ENCODE peak calls at places on chromosome 11, in nine cellular contexts. C is AG04450; L is naive thymus-derived CD4-positive, alpha-beta T cell; G is ovary; E is BJ; H is neuronal stem cell; D is fibroblast of villous mesenchyme; V is NT2/D1; T is left ventricle myocardium inferior. K is an unnamed sample.

GRCh38 chr11:97860237-97860636 is 1160.5 kb upstream of the CNTN5 start:
- DNase-seq in C (no peak), G (no peak), L (no peak), D (peak), H (no peak), T (no peak), V (no peak), E (no peak), K (no peak)

GRCh38 chr11:44716256-44716655 is 10.5 kb upstream of the TSPAN18 start:
- DNase-seq in G (no peak), T (no peak), H (no peak), L (no peak), E (no peak), C (no peak), D (no peak), V (no peak), K (no peak)

GRCh38 chr11:10298342-10298741 is 4.3 kb upstream of the SBF2 start:
- DNase-seq in E (no peak), L (no peak), D (peak), V (no peak), C (peak), H (no peak), G (no peak), T (no peak), K (peak)

GRCh38 chr11:118437736-118438125 is 1.4 kb downstream of the KMT2A start:
- DNase-seq in C (no peak), V (no peak), T (peak), E (no peak), G (peak), L (peak), D (peak), H (peak), K (peak)

GRCh38 chr11:71279916-71280645 is 27.7 kb upstream of the SHANK2 start:
- DNase-seq in C (no peak), L (no peak), D (no peak), H (no peak), V (no peak), E (no peak), T (no peak), G (no peak), K (no peak)

GRCh38 chr11:60251485-60252207 is 8.7 kb upstream of the MS4A4E start:
- DNase-seq in G (no peak), D (peak), V (peak), L (no peak), E (no peak), C (no peak), H (peak), T (no peak), K (peak)

GRCh38 chr11:32053151-32053550 is 37.7 kb upstream of the RCN1 start:
- DNase-seq in G (no peak), D (no peak), T (no peak), V (no peak), C (no peak), L (no peak), H (no peak), E (no peak), K (no peak)

GRCh38 chr11:102026975-102027374 is 20.3 kb upstream of the CFAP300 start:
- DNase-seq in T (no peak), E (no peak), V (no peak), L (no peak), G (no peak), D (peak), C (no peak), H (no peak), K (no peak)

GRCh38 chr11:2347449-2347848 is 29.7 kb upstream of the CD81 start:
- DNase-seq in C (no peak), H (no peak), G (no peak), V (no peak), L (no peak), E (no peak), T (no peak), D (no peak), K (no peak)

GRCh38 chr11:68655806-68656205 is 28.5 kb upstream of the GAL start:
- DNase-seq in V (no peak), D (no peak), T (no peak), G (no peak), C (no peak), E (no peak), L (no peak), H (no peak), K (no peak)

GRCh38 chr11:36311926-36312592 is 16.0 kb downstream of the PRR5L start:
- DNase-seq in E (no peak), L (no peak), T (no peak), D (no peak), V (no peak), H (no peak), C (no peak), G (no peak), K (no peak)

GRCh38 chr11:46435679-46436078 is 44.1 kb upstream of the CHRM4 start:
- DNase-seq in E (no peak), L (no peak), C (no peak), V (no peak), D (no peak), H (no peak), T (no peak), G (no peak), K (no peak)

GRCh38 chr11:27367881-27368280 is 4.9 kb upstream of the CCDC34 start:
- DNase-seq in H (no peak), G (no peak), L (no peak), D (no peak), V (no peak), T (no peak), E (no peak), C (no peak), K (no peak)

GRCh38 chr11:73323464-73323863 is 15.4 kb downstream of the ARHGEF17 start:
- DNase-seq in D (peak), L (no peak), H (no peak), G (peak), C (no peak), E (no peak), V (peak), T (peak), K (peak)

GRCh38 chr11:129861702-129862107 is 33.7 kb downstream of the NFRKB start:
- DNase-seq in C (peak), G (peak), E (peak), H (peak), D (peak), V (peak), T (peak), L (no peak), K (peak)

GRCh38 chr11:75371930-75372876 is 20.7 kb upstream of the ARRB1 start:
- DNase-seq in V (no peak), G (no peak), E (no peak), D (peak), C (no peak), T (no peak), H (no peak), L (no peak), K (peak)

GRCh38 chr11:5968394-5968793 is at the start of gene OR56A5:
- DNase-seq in V (no peak), E (no peak), H (no peak), C (no peak), T (no peak), D (no peak), L (no peak), G (no peak), K (no peak)

GRCh38 chr11:94650756-94651155 is 83.6 kb downstream of the PIWIL4 start:
- DNase-seq in D (peak), C (peak), V (no peak), E (peak), H (no peak), T (peak), L (no peak), G (peak), K (peak)

GRCh38 chr11:42976636-42977217 is 335.1 kb upstream of the API5 start:
- DNase-seq in C (no peak), V (no peak), T (no peak), L (no peak), D (no peak), E (no peak), G (no peak), H (no peak), K (no peak)

GRCh38 chr11:111194789-111195188 is 50.7 kb upstream of the POU2AF2 start:
- DNase-seq in E (no peak), H (no peak), V (peak), G (no peak), D (peak), T (no peak), L (no peak), C (no peak), K (no peak)

GRCh38 chr11:34633990-34634725 is 13.3 kb downstream of the EHF start:
- DNase-seq in L (no peak), G (no peak), D (no peak), T (no peak), H (no peak), V (no peak), C (no peak), E (no peak), K (peak)

GRCh38 chr11:111429066-111429506 is 50.0 kb upstream of the POU2AF1 start:
- DNase-seq in V (peak), L (peak), E (no peak), G (peak), C (no peak), D (peak), H (peak), T (peak), K (peak)

GRCh38 chr11:86748296-86748695 is 52.0 kb upstream of the PRSS23 start:
- DNase-seq in T (no peak), V (no peak), C (no peak), H (no peak), D (peak), L (no peak), G (no peak), E (peak), K (peak)

GRCh38 chr11:96187779-96188624 is 155.0 kb downstream of the MAML2 start:
- DNase-seq in G (peak), C (no peak), T (peak), E (peak), H (no peak), L (no peak), V (no peak), D (peak), K (peak)

GRCh38 chr11:132911186-132911585 is 621.1 kb downstream of the OPCML start:
- DNase-seq in V (no peak), D (no peak), E (no peak), L (no peak), C (peak), T (no peak), G (no peak), H (no peak), K (peak)

GRCh38 chr11:116873391-116873790 is 36.0 kb upstream of the APOA1 start:
- DNase-seq in E (no peak), V (no peak), C (no peak), D (no peak), L (no peak), T (no peak), H (no peak), G (no peak), K (no peak)

GRCh38 chr11:38824573-38824972 is 2226.5 kb upstream of the RAG2 start:
- DNase-seq in V (peak), T (no peak), E (no peak), C (no peak), H (no peak), G (no peak), L (no peak), D (peak), K (no peak)

GRCh38 chr11:9565822-9566560 is 7.5 kb upstream of the WEE1 start:
- DNase-seq in E (peak), V (peak), H (peak), L (no peak), D (peak), G (peak), C (peak), T (no peak), K (peak)

GRCh38 chr11:126589492-126589803 is 234.0 kb downstream of the ST3GAL4 start:
- DNase-seq in D (no peak), V (no peak), C (no peak), H (no peak), G (no peak), T (no peak), L (no peak), E (no peak), K (no peak)

GRCh38 chr11:39541945-39542351 is 1917.5 kb downstream of the LRRC4C start:
- DNase-seq in C (no peak), L (no peak), D (no peak), G (no peak), T (no peak), H (no peak), E (no peak), V (peak), K (no peak)

GRCh38 chr11:13384837-13385417 is 78.1 kb downstream of the BTBD10 start:
- DNase-seq in V (peak), G (peak), C (peak), H (peak), L (peak), D (peak), E (no peak), T (no peak), K (peak)

GRCh38 chr11:18140145-18140544 is 7.8 kb downstream of the MRGPRX3 start:
- DNase-seq in E (no peak), V (no peak), L (no peak), H (no peak), T (no peak), G (no peak), C (no peak), D (no peak), K (no peak)

GRCh38 chr11:2200536-2200935 is 28.9 kb upstream of the TH start:
- DNase-seq in L (no peak), V (no peak), D (no peak), H (no peak), C (no peak), G (no peak), T (no peak), E (no peak), K (no peak)

GRCh38 chr11:15157181-15157580 is 42.5 kb downstream of the INSC start:
- DNase-seq in E (peak), C (no peak), D (peak), V (no peak), T (no peak), L (no peak), G (no peak), H (no peak), K (peak)

GRCh38 chr11:116176484-116177005 is 596.2 kb downstream of the BUD13 start:
- DNase-seq in D (no peak), C (no peak), E (no peak), L (no peak), T (no peak), H (no peak), G (no peak), V (no peak), K (no peak)

GRCh38 chr11:34051349-34052035 is at the start of gene CAPRIN1:
- DNase-seq in T (peak), D (peak), E (peak), V (peak), G (peak), L (peak), C (peak), H (peak), K (peak)

GRCh38 chr11:62449451-62449851 is 30.6 kb downstream of the SCGB1A1 start:
- DNase-seq in E (no peak), V (no peak), T (no peak), L (no peak), D (no peak), G (no peak), C (no peak), H (no peak), K (no peak)

GRCh38 chr11:19239039-19239438 is 1.7 kb downstream of the E2F8 start:
- DNase-seq in L (no peak), D (no peak), C (no peak), G (no peak), E (no peak), H (no peak), T (no peak), V (no peak), K (no peak)
- H3K4me3 ChIP-seq in L (no peak), D (no peak), C (no peak), G (no peak), E (no peak), H (no peak), T (peak), V (no peak), K (no peak)

DNA sequence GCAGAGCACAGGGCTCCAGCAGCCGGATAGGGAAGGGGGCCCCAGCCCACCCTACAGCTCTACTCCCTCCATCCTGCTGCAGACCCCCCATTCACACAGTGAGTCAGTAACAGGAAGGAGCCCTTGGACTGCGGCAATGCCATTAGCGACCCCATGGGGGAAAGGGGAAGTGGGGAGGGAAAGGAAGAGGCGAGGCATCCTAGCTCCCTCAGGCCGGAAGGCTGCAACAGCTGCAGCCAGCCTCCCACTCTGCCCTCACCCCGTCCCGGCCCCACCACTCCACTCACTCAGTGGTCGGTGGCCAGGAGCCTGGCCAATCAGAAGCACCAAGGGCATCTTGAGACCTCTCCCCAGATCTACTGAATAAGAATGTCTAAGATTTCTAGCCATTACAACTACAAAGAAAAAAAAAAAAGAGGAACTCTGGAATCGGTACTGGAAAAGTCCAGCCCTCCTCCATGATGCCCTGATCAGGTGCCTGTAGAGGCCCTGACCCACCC is 14.1 kb downstream of the OAF start:
- DNase-seq in H (no peak), T (peak), C (no peak), D (no peak), L (no peak), G (no peak), V (no peak), E (no peak), K (no peak)
- H3K4me3 ChIP-seq in H (no peak), T (peak), C (no peak), D (no peak), L (no peak), G (no peak), V (no peak), E (no peak), K (no peak)

GRCh38 chr11:66725646-66726045 is 3.4 kb downstream of the SPTBN2 start:
- DNase-seq in L (no peak), G (no peak), E (no peak), T (no peak), V (no peak), D (no peak), H (no peak), C (no peak), K (no peak)
- H3K4me3 ChIP-seq in L (no peak), G (no peak), E (no peak), T (no peak), V (peak), D (no peak), H (no peak), C (no peak), K (no peak)

GRCh38 chr11:64862914-64863313 is 15.5 kb downstream of the EHD1 start:
- DNase-seq in H (no peak), E (no peak), G (no peak), C (no peak), T (peak), V (no peak), D (no peak), L (no peak), K (no peak)

GRCh38 chr11:64859542-64860414 is 15.3 kb upstream of the CDC42BPG start:
- DNase-seq in C (no peak), E (no peak), V (no peak), D (no peak), G (no peak), L (peak), H (no peak), T (no peak), K (no peak)

GRCh38 chr11:64863381-64864060 is 14.9 kb downstream of the EHD1 start:
- DNase-seq in G (peak), V (no peak), C (no peak), E (no peak), D (no peak), H (no peak), L (no peak), T (no peak), K (peak)

GRCh38 chr11:64858467-64859401 is 14.3 kb upstream of the CDC42BPG start:
- DNase-seq in D (no peak), V (no peak), L (peak), T (peak), G (no peak), E (no peak), H (no peak), C (no peak), K (no peak)

DNA sequence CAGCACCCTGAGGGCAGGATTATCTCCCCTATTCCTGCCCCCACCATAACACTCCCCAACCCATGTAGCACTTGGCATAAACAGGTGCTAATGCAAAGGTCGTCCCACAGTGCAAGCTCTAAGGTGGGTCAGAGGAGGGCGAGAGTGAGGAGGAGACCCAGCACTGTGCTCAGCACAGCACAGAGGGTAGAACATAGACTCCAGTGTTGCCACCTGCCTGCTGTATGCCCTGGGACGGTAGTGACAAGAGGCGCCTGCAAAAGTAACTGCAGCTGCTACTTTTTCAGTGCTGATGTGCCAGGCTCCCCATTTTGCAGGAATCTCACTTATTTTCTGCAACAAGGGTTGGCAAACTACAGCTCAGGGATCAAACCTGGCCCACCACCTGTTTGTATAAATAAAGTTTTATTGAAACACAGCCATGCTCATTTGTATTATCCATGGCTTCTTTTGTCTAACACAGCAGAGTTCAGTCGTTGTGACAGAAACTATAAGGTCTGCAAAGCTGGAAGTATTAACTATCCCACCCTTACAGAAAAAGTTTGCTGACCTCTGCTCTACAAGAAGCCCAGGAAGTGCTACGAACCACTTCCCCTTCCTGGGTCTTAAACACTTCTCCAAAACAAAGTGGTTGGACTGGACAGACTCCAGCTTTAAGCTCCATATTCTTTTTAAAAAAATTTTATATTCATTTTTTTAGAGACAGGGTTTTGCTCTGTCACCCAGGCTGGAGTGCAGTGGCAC is 16.9 kb upstream of the CDC42BPG start:
- DNase-seq in E (no peak), D (no peak), G (no peak), C (no peak), T (no peak), V (no peak), H (no peak), L (no peak), K (no peak)
- H3K4me3 ChIP-seq in E (no peak), D (no peak), G (no peak), C (no peak), T (no peak), V (no peak), H (no peak), L (peak), K (no peak)

DNA sequence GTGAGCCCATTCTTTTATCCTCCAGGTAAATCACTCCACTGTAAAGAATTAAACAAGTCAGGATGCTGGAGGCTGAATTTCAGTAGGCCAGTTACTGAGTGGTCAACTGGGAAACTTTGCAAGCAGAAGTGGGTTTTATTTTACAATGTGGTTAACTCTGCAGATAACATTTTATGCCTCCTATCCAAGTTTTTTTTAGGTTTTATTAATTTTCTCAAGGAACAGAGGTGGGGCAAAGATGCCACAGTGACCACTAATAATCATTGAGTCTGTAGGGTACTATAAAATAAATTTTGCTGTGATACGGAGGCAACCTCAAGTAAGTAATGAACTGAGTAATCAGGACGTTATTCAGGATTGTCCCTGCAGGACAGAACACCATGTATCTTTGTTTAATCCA is 599.9 kb downstream of the METTL15 start:
- DNase-seq in E (no peak), G (no peak), D (peak), T (no peak), L (no peak), C (no peak), V (no peak), H (no peak), K (no peak)
- H3K4me3 ChIP-seq in E (no peak), G (no peak), D (no peak), T (no peak), L (no peak), C (no peak), V (no peak), H (no peak), K (no peak)

GRCh38 chr11:77287136-77287535 is 14.3 kb downstream of the GDPD4 start:
- DNase-seq in V (no peak), G (no peak), D (no peak), H (no peak), C (no peak), L (no peak), T (no peak), E (no peak), K (peak)
- H3K4me3 ChIP-seq in V (no peak), G (no peak), D (no peak), H (no peak), C (no peak), L (no peak), T (no peak), E (no peak), K (no peak)

GRCh38 chr11:122176651-122177050 is 60.6 kb upstream of the BLID start:
- DNase-seq in H (no peak), D (no peak), L (no peak), V (no peak), E (no peak), T (no peak), G (no peak), C (no peak), K (no peak)

GRCh38 chr11:122177238-122177637 is 61.2 kb upstream of the BLID start:
- DNase-seq in H (no peak), E (no peak), T (no peak), D (no peak), C (no peak), V (no peak), G (no peak), L (no peak), K (no peak)

GRCh38 chr11:122179966-122180365 is 64.0 kb upstream of the BLID start:
- DNase-seq in C (no peak), H (no peak), V (no peak), T (no peak), D (no peak), E (no peak), L (no peak), G (no peak), K (no peak)

GRCh38 chr11:122180435-122180834 is 64.4 kb upstream of the BLID start:
- DNase-seq in D (peak), V (no peak), L (no peak), C (peak), E (peak), G (no peak), T (no peak), H (no peak), K (peak)

GRCh38 chr11:122178795-122179194 is 62.8 kb upstream of the BLID start:
- DNase-seq in H (no peak), C (no peak), L (no peak), G (no peak), E (no peak), D (no peak), T (no peak), V (no peak), K (no peak)
- H3K4me3 ChIP-seq in H (no peak), C (peak), L (no peak), G (no peak), E (peak), D (peak), T (no peak), V (no peak), K (peak)

K was measured in adipocyte.